ENCODE peak calls at places on chromosomes 5 and 9, in eight cellular contexts. One of them, this sample, is unnamed.

GRCh38 chr5:159100022-159100927 is 559 bp upstream of the EBF1 start:
- DNase-seq in foreskin fibroblast: peak; percentile 93
- DNase-seq in CD8-positive, alpha-beta T cell: peak; percentile 65
- DNase-seq in right atrium auricular region: peak; percentile 96
- DNase-seq in gastrocnemius medialis: peak; percentile 74
- DNase-seq in RWPE1: peak; percentile 94
- DNase-seq in cardiac muscle cell: peak; percentile 97
- DNase-seq in fibroblast of the aortic adventitia: peak; percentile 97
- DNase-seq in this sample: peak; percentile 87

GRCh38 chr5:57450991-57451876 is 31.4 kb downstream of the ACTBL2 start:
- DNase-seq in foreskin fibroblast: no peak
- DNase-seq in CD8-positive, alpha-beta T cell: no peak
- DNase-seq in gastrocnemius medialis: no peak
- DNase-seq in RWPE1: no peak
- DNase-seq in cardiac muscle cell: peak; percentile 97
- DNase-seq in fibroblast of the aortic adventitia: peak; percentile 100
- DNase-seq in right atrium auricular region: no peak
- DNase-seq in this sample: no peak

GRCh38 chr9:137000177-137000930 is 4.0 kb upstream of the CLIC3 start:
- DNase-seq in gastrocnemius medialis: no peak
- DNase-seq in right atrium auricular region: no peak
- DNase-seq in cardiac muscle cell: peak; percentile 74
- DNase-seq in RWPE1: no peak
- DNase-seq in CD8-positive, alpha-beta T cell: no peak
- DNase-seq in foreskin fibroblast: peak; percentile 48
- DNase-seq in fibroblast of the aortic adventitia: peak; percentile 39
- DNase-seq in this sample: peak; percentile 84

GRCh38 chr9:135874859-135875258 is 32.5 kb downstream of the CAMSAP1 start:
- DNase-seq in cardiac muscle cell: no peak
- DNase-seq in RWPE1: no peak
- DNase-seq in gastrocnemius medialis: no peak
- DNase-seq in right atrium auricular region: no peak
- DNase-seq in foreskin fibroblast: no peak
- DNase-seq in CD8-positive, alpha-beta T cell: no peak
- DNase-seq in fibroblast of the aortic adventitia: no peak
- DNase-seq in this sample: no peak

GRCh38 chr5:54387659-54388232 is 67.8 kb upstream of the HSPB3 start:
- DNase-seq in fibroblast of the aortic adventitia: peak; percentile 88
- DNase-seq in CD8-positive, alpha-beta T cell: no peak
- DNase-seq in cardiac muscle cell: peak; percentile 62
- DNase-seq in RWPE1: no peak
- DNase-seq in gastrocnemius medialis: no peak
- DNase-seq in right atrium auricular region: no peak
- DNase-seq in foreskin fibroblast: no peak
- DNase-seq in this sample: no peak

GRCh38 chr9:72937545-72937944 is 15.3 kb downstream of the ALDH1A1 start:
- DNase-seq in RWPE1: no peak
- DNase-seq in foreskin fibroblast: no peak
- DNase-seq in cardiac muscle cell: no peak
- DNase-seq in fibroblast of the aortic adventitia: no peak
- DNase-seq in CD8-positive, alpha-beta T cell: no peak
- DNase-seq in gastrocnemius medialis: no peak
- DNase-seq in right atrium auricular region: no peak
- DNase-seq in this sample: no peak

GRCh38 chr5:60295423-60295822 is 401.9 kb upstream of the PDE4D start:
- DNase-seq in fibroblast of the aortic adventitia: peak; percentile 52
- DNase-seq in right atrium auricular region: no peak
- DNase-seq in RWPE1: no peak
- DNase-seq in cardiac muscle cell: peak; percentile 52
- DNase-seq in foreskin fibroblast: peak; percentile 20
- DNase-seq in gastrocnemius medialis: no peak
- DNase-seq in CD8-positive, alpha-beta T cell: no peak
- DNase-seq in this sample: peak; percentile 9

GRCh38 chr5:169219351-169219750 is 81.6 kb downstream of the SLIT3 start:
- DNase-seq in fibroblast of the aortic adventitia: no peak
- DNase-seq in CD8-positive, alpha-beta T cell: no peak
- DNase-seq in right atrium auricular region: no peak
- DNase-seq in gastrocnemius medialis: no peak
- DNase-seq in cardiac muscle cell: no peak
- DNase-seq in RWPE1: no peak
- DNase-seq in foreskin fibroblast: no peak
- DNase-seq in this sample: no peak

GRCh38 chr5:181255836-181256578 is 4.9 kb downstream of the TRIM52 start:
- DNase-seq in RWPE1: no peak
- DNase-seq in gastrocnemius medialis: no peak
- DNase-seq in foreskin fibroblast: no peak
- DNase-seq in CD8-positive, alpha-beta T cell: no peak
- DNase-seq in fibroblast of the aortic adventitia: no peak
- DNase-seq in cardiac muscle cell: peak; percentile 54
- DNase-seq in right atrium auricular region: no peak
- DNase-seq in this sample: no peak

GRCh38 chr9:26748449-26749058 is 144.0 kb downstream of the CAAP1 start:
- DNase-seq in gastrocnemius medialis: no peak
- DNase-seq in foreskin fibroblast: no peak
- DNase-seq in right atrium auricular region: no peak
- DNase-seq in RWPE1: no peak
- DNase-seq in CD8-positive, alpha-beta T cell: no peak
- DNase-seq in cardiac muscle cell: no peak
- DNase-seq in fibroblast of the aortic adventitia: no peak
- DNase-seq in this sample: no peak

GRCh38 chr9:135343733-135344522 is 135.7 kb upstream of the PPP1R26 start:
- DNase-seq in gastrocnemius medialis: peak; percentile 13
- DNase-seq in right atrium auricular region: no peak
- DNase-seq in RWPE1: peak; percentile 75
- DNase-seq in cardiac muscle cell: peak; percentile 46
- DNase-seq in fibroblast of the aortic adventitia: peak; percentile 16
- DNase-seq in foreskin fibroblast: peak; percentile 8
- DNase-seq in CD8-positive, alpha-beta T cell: peak; percentile 24
- DNase-seq in this sample: peak; percentile 81

GRCh38 chr9:98288876-98289275 is 33.4 kb upstream of the TBC1D2 start:
- DNase-seq in cardiac muscle cell: no peak
- DNase-seq in RWPE1: no peak
- DNase-seq in fibroblast of the aortic adventitia: no peak
- DNase-seq in foreskin fibroblast: no peak
- DNase-seq in gastrocnemius medialis: no peak
- DNase-seq in right atrium auricular region: no peak
- DNase-seq in CD8-positive, alpha-beta T cell: no peak
- DNase-seq in this sample: no peak

GRCh38 chr5:40437452-40437861 is 242.3 kb upstream of the PTGER4 start:
- DNase-seq in foreskin fibroblast: peak; percentile 85
- DNase-seq in gastrocnemius medialis: no peak
- DNase-seq in cardiac muscle cell: peak; percentile 57
- DNase-seq in RWPE1: peak; percentile 76
- DNase-seq in CD8-positive, alpha-beta T cell: peak; percentile 17
- DNase-seq in fibroblast of the aortic adventitia: peak; percentile 71
- DNase-seq in right atrium auricular region: no peak
- DNase-seq in this sample: peak; percentile 47

GRCh38 chr9:6968271-6968670 is 210.5 kb downstream of the KDM4C start:
- DNase-seq in fibroblast of the aortic adventitia: peak; percentile 8
- DNase-seq in CD8-positive, alpha-beta T cell: no peak
- DNase-seq in right atrium auricular region: no peak
- DNase-seq in cardiac muscle cell: peak; percentile 18
- DNase-seq in gastrocnemius medialis: no peak
- DNase-seq in foreskin fibroblast: no peak
- DNase-seq in RWPE1: no peak
- DNase-seq in this sample: no peak

GRCh38 chr5:63293317-63293716 is 668.9 kb downstream of the HTR1A start:
- DNase-seq in cardiac muscle cell: no peak
- DNase-seq in right atrium auricular region: no peak
- DNase-seq in CD8-positive, alpha-beta T cell: no peak
- DNase-seq in RWPE1: no peak
- DNase-seq in fibroblast of the aortic adventitia: no peak
- DNase-seq in gastrocnemius medialis: no peak
- DNase-seq in foreskin fibroblast: no peak
- DNase-seq in this sample: no peak

GRCh38 chr5:173529861-173530260 is 86.6 kb downstream of the BOD1 start:
- DNase-seq in right atrium auricular region: no peak
- DNase-seq in gastrocnemius medialis: no peak
- DNase-seq in CD8-positive, alpha-beta T cell: no peak
- DNase-seq in fibroblast of the aortic adventitia: no peak
- DNase-seq in foreskin fibroblast: no peak
- DNase-seq in cardiac muscle cell: no peak
- DNase-seq in RWPE1: no peak
- DNase-seq in this sample: no peak

GRCh38 chr5:157273131-157273556 is 7.2 kb downstream of the CYFIP2 start:
- DNase-seq in foreskin fibroblast: no peak
- DNase-seq in gastrocnemius medialis: no peak
- DNase-seq in right atrium auricular region: no peak
- DNase-seq in fibroblast of the aortic adventitia: no peak
- DNase-seq in cardiac muscle cell: no peak
- DNase-seq in CD8-positive, alpha-beta T cell: no peak
- DNase-seq in RWPE1: no peak
- DNase-seq in this sample: peak; percentile 58

GRCh38 chr9:135506327-135507103 is 6.0 kb downstream of the MRPS2 start:
- DNase-seq in CD8-positive, alpha-beta T cell: no peak
- DNase-seq in RWPE1: no peak
- DNase-seq in foreskin fibroblast: no peak
- DNase-seq in cardiac muscle cell: peak; percentile 61
- DNase-seq in fibroblast of the aortic adventitia: no peak
- DNase-seq in gastrocnemius medialis: no peak
- DNase-seq in right atrium auricular region: no peak
- DNase-seq in this sample: no peak

GRCh38 chr9:5231212-5231611 is at the start of gene INSL4:
- DNase-seq in fibroblast of the aortic adventitia: no peak
- DNase-seq in right atrium auricular region: no peak
- DNase-seq in gastrocnemius medialis: no peak
- DNase-seq in cardiac muscle cell: no peak
- DNase-seq in foreskin fibroblast: peak; percentile 1
- DNase-seq in RWPE1: peak; percentile 8
- DNase-seq in CD8-positive, alpha-beta T cell: no peak
- DNase-seq in this sample: no peak

GRCh38 chr5:78699565-78700143 is 51.1 kb upstream of the LHFPL2 start:
- DNase-seq in fibroblast of the aortic adventitia: peak; percentile 90
- DNase-seq in foreskin fibroblast: peak; percentile 91
- DNase-seq in right atrium auricular region: no peak
- DNase-seq in cardiac muscle cell: peak; percentile 88
- DNase-seq in gastrocnemius medialis: no peak
- DNase-seq in CD8-positive, alpha-beta T cell: no peak
- DNase-seq in RWPE1: peak; percentile 95
- DNase-seq in this sample: no peak

GRCh38 chr5:176810084-176810597 is at the start of gene UNC5A:
- DNase-seq in cardiac muscle cell: peak; percentile 59
- DNase-seq in RWPE1: no peak
- DNase-seq in gastrocnemius medialis: no peak
- DNase-seq in fibroblast of the aortic adventitia: no peak
- DNase-seq in CD8-positive, alpha-beta T cell: no peak
- DNase-seq in right atrium auricular region: no peak
- DNase-seq in foreskin fibroblast: no peak
- DNase-seq in this sample: peak; percentile 57

GRCh38 chr9:133605446-133605845 is 3.7 kb downstream of the FAM163B start:
- DNase-seq in cardiac muscle cell: no peak
- DNase-seq in RWPE1: no peak
- DNase-seq in right atrium auricular region: no peak
- DNase-seq in fibroblast of the aortic adventitia: no peak
- DNase-seq in foreskin fibroblast: no peak
- DNase-seq in gastrocnemius medialis: no peak
- DNase-seq in CD8-positive, alpha-beta T cell: no peak
- DNase-seq in this sample: no peak

GRCh38 chr5:89452081-89452480 is 569.1 kb upstream of the MEF2C start:
- DNase-seq in cardiac muscle cell: no peak
- DNase-seq in fibroblast of the aortic adventitia: no peak
- DNase-seq in CD8-positive, alpha-beta T cell: no peak
- DNase-seq in foreskin fibroblast: no peak
- DNase-seq in RWPE1: no peak
- DNase-seq in right atrium auricular region: no peak
- DNase-seq in gastrocnemius medialis: no peak
- DNase-seq in this sample: no peak

GRCh38 chr9:118882674-118883073 is 486.6 kb downstream of the BRINP1 start:
- DNase-seq in CD8-positive, alpha-beta T cell: no peak
- DNase-seq in fibroblast of the aortic adventitia: no peak
- DNase-seq in right atrium auricular region: no peak
- DNase-seq in cardiac muscle cell: no peak
- DNase-seq in RWPE1: no peak
- DNase-seq in foreskin fibroblast: no peak
- DNase-seq in gastrocnemius medialis: no peak
- DNase-seq in this sample: no peak

GRCh38 chr9:69599232-69599971 is 72.8 kb downstream of the APBA1 start:
- DNase-seq in RWPE1: no peak
- DNase-seq in cardiac muscle cell: peak; percentile 57
- DNase-seq in fibroblast of the aortic adventitia: peak; percentile 71
- DNase-seq in foreskin fibroblast: no peak
- DNase-seq in CD8-positive, alpha-beta T cell: no peak
- DNase-seq in right atrium auricular region: no peak
- DNase-seq in gastrocnemius medialis: no peak
- DNase-seq in this sample: no peak

GRCh38 chr9:133767625-133768024 is 29.5 kb upstream of the SARDH start:
- DNase-seq in CD8-positive, alpha-beta T cell: no peak
- DNase-seq in cardiac muscle cell: no peak
- DNase-seq in foreskin fibroblast: no peak
- DNase-seq in right atrium auricular region: peak; percentile 21
- DNase-seq in gastrocnemius medialis: no peak
- DNase-seq in RWPE1: no peak
- DNase-seq in fibroblast of the aortic adventitia: no peak
- DNase-seq in this sample: no peak

GRCh38 chr5:103333376-103333775 is 74.8 kb downstream of the MACIR start:
- DNase-seq in gastrocnemius medialis: no peak
- DNase-seq in RWPE1: no peak
- DNase-seq in foreskin fibroblast: no peak
- DNase-seq in fibroblast of the aortic adventitia: no peak
- DNase-seq in cardiac muscle cell: no peak
- DNase-seq in right atrium auricular region: no peak
- DNase-seq in CD8-positive, alpha-beta T cell: no peak
- DNase-seq in this sample: no peak

GRCh38 chr5:121890297-121890858 is 38.7 kb downstream of the FTMT start:
- DNase-seq in right atrium auricular region: no peak
- DNase-seq in RWPE1: no peak
- DNase-seq in cardiac muscle cell: no peak
- DNase-seq in foreskin fibroblast: no peak
- DNase-seq in gastrocnemius medialis: no peak
- DNase-seq in fibroblast of the aortic adventitia: no peak
- DNase-seq in CD8-positive, alpha-beta T cell: no peak
- DNase-seq in this sample: no peak
- TF ChIP-seq CTCF in right atrium auricular region: no peak
- TF ChIP-seq CTCF in RWPE1: no peak
- TF ChIP-seq CTCF in cardiac muscle cell: no peak
- TF ChIP-seq CTCF in foreskin fibroblast: no peak
- TF ChIP-seq CTCF in gastrocnemius medialis: no peak
- TF ChIP-seq CTCF in fibroblast of the aortic adventitia: no peak
- TF ChIP-seq CTCF in CD8-positive, alpha-beta T cell: no peak
- TF ChIP-seq CTCF in this sample: no peak

GRCh38 chr5:11075010-11075860 is 314.2 kb upstream of the DAP start:
- DNase-seq in foreskin fibroblast: no peak
- DNase-seq in RWPE1: no peak
- DNase-seq in gastrocnemius medialis: no peak
- DNase-seq in right atrium auricular region: no peak
- DNase-seq in CD8-positive, alpha-beta T cell: no peak
- DNase-seq in fibroblast of the aortic adventitia: no peak
- DNase-seq in cardiac muscle cell: no peak
- DNase-seq in this sample: no peak
- TF ChIP-seq CTCF in foreskin fibroblast: no peak
- TF ChIP-seq CTCF in RWPE1: no peak
- TF ChIP-seq CTCF in gastrocnemius medialis: no peak
- TF ChIP-seq CTCF in right atrium auricular region: no peak
- TF ChIP-seq CTCF in CD8-positive, alpha-beta T cell: no peak
- TF ChIP-seq CTCF in fibroblast of the aortic adventitia: no peak
- TF ChIP-seq CTCF in cardiac muscle cell: no peak
- TF ChIP-seq CTCF in this sample: no peak

GRCh38 chr5:175444905-175445456 is 999 bp upstream of the DRD1 start:
- DNase-seq in fibroblast of the aortic adventitia: no peak
- DNase-seq in cardiac muscle cell: no peak
- DNase-seq in RWPE1: no peak
- DNase-seq in right atrium auricular region: no peak
- DNase-seq in foreskin fibroblast: no peak
- DNase-seq in CD8-positive, alpha-beta T cell: no peak
- DNase-seq in gastrocnemius medialis: no peak
- DNase-seq in this sample: no peak
- TF ChIP-seq CTCF in fibroblast of the aortic adventitia: no peak
- TF ChIP-seq CTCF in cardiac muscle cell: no peak
- TF ChIP-seq CTCF in RWPE1: peak; percentile 51
- TF ChIP-seq CTCF in right atrium auricular region: peak; percentile 17
- TF ChIP-seq CTCF in foreskin fibroblast: no peak
- TF ChIP-seq CTCF in CD8-positive, alpha-beta T cell: no peak
- TF ChIP-seq CTCF in gastrocnemius medialis: no peak
- TF ChIP-seq CTCF in this sample: no peak

GRCh38 chr5:164597293-164597900 is 1092.0 kb downstream of the MAT2B start:
- DNase-seq in right atrium auricular region: no peak
- DNase-seq in foreskin fibroblast: no peak
- DNase-seq in cardiac muscle cell: no peak
- DNase-seq in fibroblast of the aortic adventitia: no peak
- DNase-seq in RWPE1: peak; percentile 13
- DNase-seq in gastrocnemius medialis: no peak
- DNase-seq in CD8-positive, alpha-beta T cell: no peak
- DNase-seq in this sample: peak; percentile 17
- TF ChIP-seq CTCF in right atrium auricular region: no peak
- TF ChIP-seq CTCF in foreskin fibroblast: no peak
- TF ChIP-seq CTCF in cardiac muscle cell: no peak
- TF ChIP-seq CTCF in fibroblast of the aortic adventitia: no peak
- TF ChIP-seq CTCF in RWPE1: peak; percentile 48
- TF ChIP-seq CTCF in gastrocnemius medialis: no peak
- TF ChIP-seq CTCF in CD8-positive, alpha-beta T cell: no peak
- TF ChIP-seq CTCF in this sample: peak; percentile 52

This sample was measured in GM10248.